ENCODE peak calls at places on chromosomes 16 and 17, in eight cellular contexts. Z is fibroblast of gingiva, G is M059J, L is cardiac fibroblast, X is fibroblast of the conjunctiva, N is mesenteric fat pad, E is Right ventricle myocardium superior, Y is C1 segment of cervical spinal cord. I is an unnamed sample.

GRCh38 chr17:32287804-32288511 is 22.3 kb downstream of the RHBDL3 start:
- DNase-seq in X (no peak), N (no peak), Z (no peak), G (no peak), L (no peak), E (no peak), Y (no peak), I (no peak)

GRCh38 chr16:50273888-50274770 is 7.8 kb downstream of the ADCY7 start:
- DNase-seq in G (no peak), N (no peak), E (peak), Z (no peak), Y (peak), L (no peak), X (no peak), I (peak)

GRCh38 chr16:88805340-88805715 is 1.7 kb downstream of the CDT1 start:
- DNase-seq in G (no peak), Z (no peak), L (no peak), Y (no peak), E (no peak), X (no peak), N (no peak), I (no peak)

GRCh38 chr17:6269474-6269873 is 165.4 kb downstream of the AIPL1 start:
- DNase-seq in Z (no peak), X (no peak), Y (no peak), L (peak), G (peak), N (no peak), E (no peak), I (peak)

GRCh38 chr17:66540131-66540781 is 237.8 kb downstream of the PRKCA start:
- DNase-seq in Z (peak), X (peak), Y (peak), E (peak), L (peak), G (peak), N (no peak), I (no peak)

GRCh38 chr17:30208214-30208613 is 27.3 kb downstream of the SLC6A4 start:
- DNase-seq in Z (no peak), G (peak), L (no peak), N (no peak), E (no peak), Y (no peak), X (no peak), I (no peak)

GRCh38 chr17:81976332-81977210 is 858 bp upstream of the ASPSCR1 start:
- DNase-seq in X (no peak), Z (no peak), N (no peak), L (no peak), Y (no peak), G (peak), E (no peak), I (peak)

GRCh38 chr17:80931421-80932265 is 60.0 kb upstream of the CHMP6 start:
- DNase-seq in N (no peak), G (peak), X (peak), Y (no peak), L (peak), Z (peak), E (no peak), I (no peak)

GRCh38 chr16:24396350-24397271 is 140.5 kb downstream of the CACNG3 start:
- DNase-seq in N (no peak), X (no peak), E (no peak), L (no peak), G (no peak), Z (no peak), Y (no peak), I (no peak)